ENCODE peak calls at places on chromosomes 16 and 17, in six cellular contexts. N, W, S, D, Q and V are unnamed samples.
A peak's percentile ranks its signal among the peaks of the same experiment; 100 is the strongest.

GRCh38 chr16:80337786-80338185 is 203.0 kb upstream of the DYNLRB2 start:
- DNase-seq in N (no peak), W (no peak), S (no peak), D (no peak), Q (no peak), V (no peak)

GRCh38 chr16:263182-263774 is 12.5 kb downstream of the RGS11 start:
- DNase-seq in N (no peak), W (no peak), S (no peak), D (no peak), Q (no peak), V (no peak)

GRCh38 chr16:8644513-8645140 is 23.1 kb downstream of the METTL22 start:
- DNase-seq in N (no peak), W (no peak), S (no peak), D (no peak), Q (no peak), V (no peak)

GRCh38 chr17:28499366-28499668 is 6.8 kb upstream of the FOXN1 start:
- DNase-seq in N (no peak), W (peak; percentile 81), S (no peak), D (no peak), Q (no peak), V (no peak)

GRCh38 chr16:27976990-27977389 is 86.5 kb downstream of the GSG1L start:
- DNase-seq in N (no peak), W (no peak), S (no peak), D (no peak), Q (no peak), V (no peak)

GRCh38 chr16:87958632-87959031 is 7.4 kb downstream of the BANP start:
- DNase-seq in N (no peak), W (no peak), S (no peak), D (no peak), Q (no peak), V (no peak)

GRCh38 chr16:57479422-57480126 is 6.7 kb downstream of the DOK4 start:
- DNase-seq in N (no peak), W (peak; percentile 91), S (no peak), D (no peak), Q (no peak), V (peak; percentile 51)

GRCh38 chr17:10827898-10828552 is 9.9 kb downstream of the PIRT start:
- DNase-seq in N (no peak), W (peak; percentile 52), S (no peak), D (no peak), Q (no peak), V (no peak)

GRCh38 chr17:41544935-41545334 is 16.8 kb upstream of the KRT19 start:
- DNase-seq in N (no peak), W (no peak), S (no peak), D (no peak), Q (no peak), V (no peak)